ENCODE peak calls at places on chromosomes 11 and 22, in six cellular contexts. One of them, this sample, is unnamed.

GRCh38 chr11:16169946-16170345 is 186.4 kb downstream of the SOX6 start:
- DNase-seq in left cardiac atrium: no peak
- DNase-seq in ELF-1: no peak
- DNase-seq in HL-60: no peak
- DNase-seq in B cell: no peak
- DNase-seq in CD4-positive, alpha-beta T cell: no peak
- DNase-seq in this sample: no peak

GRCh38 chr11:112715091-112715490 is 246.1 kb upstream of the NCAM1 start:
- DNase-seq in B cell: no peak
- DNase-seq in left cardiac atrium: no peak
- DNase-seq in ELF-1: no peak
- DNase-seq in CD4-positive, alpha-beta T cell: no peak
- DNase-seq in HL-60: no peak
- DNase-seq in this sample: no peak

GRCh38 chr11:131823772-131824171 is 453.4 kb downstream of the NTM start:
- DNase-seq in B cell: no peak
- DNase-seq in CD4-positive, alpha-beta T cell: no peak
- DNase-seq in ELF-1: no peak
- DNase-seq in left cardiac atrium: no peak
- DNase-seq in HL-60: no peak
- DNase-seq in this sample: no peak

GRCh38 chr22:47065756-47066615 is 303.5 kb downstream of the TBC1D22A start:
- DNase-seq in HL-60: no peak
- DNase-seq in ELF-1: no peak
- DNase-seq in CD4-positive, alpha-beta T cell: no peak
- DNase-seq in left cardiac atrium: no peak
- DNase-seq in B cell: peak
- DNase-seq in this sample: no peak

GRCh38 chr22:50504245-50505211 is 3.0 kb downstream of the LMF2 start:
- DNase-seq in left cardiac atrium: no peak
- DNase-seq in B cell: no peak
- DNase-seq in ELF-1: no peak
- DNase-seq in CD4-positive, alpha-beta T cell: no peak
- DNase-seq in HL-60: no peak
- DNase-seq in this sample: no peak

GRCh38 chr11:67271548-67272284 is 5.4 kb downstream of the GRK2 start:
- DNase-seq in ELF-1: peak
- DNase-seq in HL-60: peak
- DNase-seq in B cell: peak
- DNase-seq in CD4-positive, alpha-beta T cell: peak
- DNase-seq in left cardiac atrium: peak
- DNase-seq in this sample: peak

GRCh38 chr22:50674606-50675552 is 2.3 kb downstream of the SHANK3 start:
- DNase-seq in HL-60: peak
- DNase-seq in ELF-1: peak
- DNase-seq in left cardiac atrium: peak
- DNase-seq in B cell: no peak
- DNase-seq in CD4-positive, alpha-beta T cell: no peak
- DNase-seq in this sample: no peak

GRCh38 chr11:43497144-43497543 is 138.4 kb downstream of the TTC17 start:
- DNase-seq in left cardiac atrium: no peak
- DNase-seq in HL-60: no peak
- DNase-seq in CD4-positive, alpha-beta T cell: no peak
- DNase-seq in ELF-1: no peak
- DNase-seq in B cell: no peak
- DNase-seq in this sample: no peak

GRCh38 chr22:19868773-19869471 is 14.2 kb upstream of the GNB1L start:
- DNase-seq in ELF-1: peak
- DNase-seq in B cell: no peak
- DNase-seq in left cardiac atrium: peak
- DNase-seq in HL-60: no peak
- DNase-seq in CD4-positive, alpha-beta T cell: no peak
- DNase-seq in this sample: no peak

This sample was measured in AML-193.